ENCODE peak calls at places on chromosomes 5 and 9, in eight cellular contexts. One of them, this sample, is unnamed.

GRCh38 chr9:34992376-34992951 is 2.9 kb downstream of the DNAJB5 start:
- DNase-seq in mammary epithelial cell: peak; percentile 69
- DNase-seq in body of pancreas: peak; percentile 48
- DNase-seq in heart right ventricle: peak; percentile 61
- DNase-seq in suprapubic skin: peak; percentile 61
- DNase-seq in brain microvascular endothelial cell: peak; percentile 82
- DNase-seq in heart left ventricle: peak; percentile 92
- DNase-seq in IMR-90: peak; percentile 94
- DNase-seq in this sample: peak; percentile 39

GRCh38 chr5:73365990-73366667 is 82.4 kb downstream of the FOXD1 start:
- DNase-seq in suprapubic skin: no peak
- DNase-seq in brain microvascular endothelial cell: no peak
- DNase-seq in heart right ventricle: no peak
- DNase-seq in mammary epithelial cell: no peak
- DNase-seq in heart left ventricle: no peak
- DNase-seq in IMR-90: no peak
- DNase-seq in body of pancreas: no peak
- DNase-seq in this sample: no peak

GRCh38 chr5:136032564-136032963 is 3.8 kb downstream of the TGFBI start:
- DNase-seq in IMR-90: peak; percentile 86
- DNase-seq in heart right ventricle: no peak
- DNase-seq in brain microvascular endothelial cell: peak; percentile 65
- DNase-seq in heart left ventricle: no peak
- DNase-seq in mammary epithelial cell: peak; percentile 81
- DNase-seq in suprapubic skin: no peak
- DNase-seq in body of pancreas: no peak
- DNase-seq in this sample: no peak

GRCh38 chr9:131112374-131113159 is 12.8 kb upstream of the NUP214 start:
- DNase-seq in body of pancreas: no peak
- DNase-seq in IMR-90: no peak
- DNase-seq in brain microvascular endothelial cell: no peak
- DNase-seq in heart left ventricle: no peak
- DNase-seq in suprapubic skin: no peak
- DNase-seq in mammary epithelial cell: peak; percentile 16
- DNase-seq in heart right ventricle: no peak
- DNase-seq in this sample: no peak

GRCh38 chr9:5608298-5609254 is 20.3 kb upstream of the RIC1 start:
- DNase-seq in heart right ventricle: no peak
- DNase-seq in IMR-90: no peak
- DNase-seq in mammary epithelial cell: peak; percentile 46
- DNase-seq in brain microvascular endothelial cell: no peak
- DNase-seq in body of pancreas: no peak
- DNase-seq in suprapubic skin: no peak
- DNase-seq in heart left ventricle: no peak
- DNase-seq in this sample: no peak

GRCh38 chr5:103475629-103476240 is 86.9 kb downstream of the NUDT12 start:
- DNase-seq in heart right ventricle: no peak
- DNase-seq in mammary epithelial cell: peak; percentile 32
- DNase-seq in heart left ventricle: no peak
- DNase-seq in body of pancreas: no peak
- DNase-seq in IMR-90: peak; percentile 60
- DNase-seq in suprapubic skin: no peak
- DNase-seq in brain microvascular endothelial cell: no peak
- DNase-seq in this sample: no peak

GRCh38 chr9:131361202-131361833 is 32.6 kb upstream of the PRRC2B start:
- DNase-seq in IMR-90: no peak
- DNase-seq in brain microvascular endothelial cell: no peak
- DNase-seq in heart right ventricle: no peak
- DNase-seq in body of pancreas: peak; percentile 60
- DNase-seq in mammary epithelial cell: peak; percentile 65
- DNase-seq in heart left ventricle: no peak
- DNase-seq in suprapubic skin: no peak
- DNase-seq in this sample: peak; percentile 70

GRCh38 chr5:129098488-129099183 is 4.1 kb downstream of the ISOC1 start:
- DNase-seq in body of pancreas: no peak
- DNase-seq in brain microvascular endothelial cell: no peak
- DNase-seq in heart left ventricle: no peak
- DNase-seq in suprapubic skin: no peak
- DNase-seq in heart right ventricle: no peak
- DNase-seq in mammary epithelial cell: no peak
- DNase-seq in IMR-90: no peak
- DNase-seq in this sample: no peak

GRCh38 chr5:135248801-135249231 is 150.2 kb downstream of the MACROH2A1 start:
- DNase-seq in body of pancreas: no peak
- DNase-seq in IMR-90: no peak
- DNase-seq in mammary epithelial cell: no peak
- DNase-seq in heart left ventricle: no peak
- DNase-seq in suprapubic skin: peak; percentile 52
- DNase-seq in heart right ventricle: no peak
- DNase-seq in brain microvascular endothelial cell: no peak
- DNase-seq in this sample: no peak

GRCh38 chr5:83924171-83924570 is 203.5 kb upstream of the HAPLN1 start:
- DNase-seq in heart left ventricle: no peak
- DNase-seq in brain microvascular endothelial cell: peak; percentile 61
- DNase-seq in IMR-90: peak; percentile 59
- DNase-seq in mammary epithelial cell: no peak
- DNase-seq in heart right ventricle: no peak
- DNase-seq in suprapubic skin: no peak
- DNase-seq in body of pancreas: no peak
- DNase-seq in this sample: no peak

GRCh38 chr5:102295534-102296228 is 403 bp downstream of the SLCO4C1 start:
- DNase-seq in brain microvascular endothelial cell: no peak
- DNase-seq in IMR-90: no peak
- DNase-seq in suprapubic skin: no peak
- DNase-seq in heart left ventricle: peak; percentile 30
- DNase-seq in heart right ventricle: no peak
- DNase-seq in mammary epithelial cell: no peak
- DNase-seq in body of pancreas: peak; percentile 15
- DNase-seq in this sample: peak; percentile 84

GRCh38 chr5:31273631-31274378 is 80.3 kb downstream of the CDH6 start:
- DNase-seq in heart right ventricle: no peak
- DNase-seq in heart left ventricle: no peak
- DNase-seq in mammary epithelial cell: no peak
- DNase-seq in brain microvascular endothelial cell: no peak
- DNase-seq in IMR-90: no peak
- DNase-seq in suprapubic skin: no peak
- DNase-seq in body of pancreas: no peak
- DNase-seq in this sample: no peak
- H3K4me3 ChIP-seq in heart right ventricle: peak overlapping the region; percentile 34
- H3K4me3 ChIP-seq in heart left ventricle: peak overlapping the region; percentile 54
- H3K4me3 ChIP-seq in mammary epithelial cell: no peak overlapping the region
- H3K4me3 ChIP-seq in brain microvascular endothelial cell: no peak overlapping the region
- H3K4me3 ChIP-seq in IMR-90: peak overlapping the region; percentile 26
- H3K4me3 ChIP-seq in suprapubic skin: peak overlapping the region; percentile 35
- H3K4me3 ChIP-seq in body of pancreas: no peak overlapping the region
- H3K4me3 ChIP-seq in this sample: no peak overlapping the region

GRCh38 chr5:1885777-1886633 is 3.3 kb upstream of the IRX4 start:
- DNase-seq in IMR-90: no peak
- DNase-seq in brain microvascular endothelial cell: no peak
- DNase-seq in mammary epithelial cell: peak; percentile 44
- DNase-seq in heart right ventricle: no peak
- DNase-seq in heart left ventricle: peak; percentile 24
- DNase-seq in suprapubic skin: no peak
- DNase-seq in body of pancreas: no peak
- DNase-seq in this sample: peak; percentile 61

GRCh38 chr5:1885476-1885755 is 2.7 kb upstream of the IRX4 start:
- DNase-seq in IMR-90: no peak
- DNase-seq in suprapubic skin: no peak
- DNase-seq in body of pancreas: no peak
- DNase-seq in mammary epithelial cell: peak; percentile 45
- DNase-seq in brain microvascular endothelial cell: no peak
- DNase-seq in heart right ventricle: no peak
- DNase-seq in heart left ventricle: peak; percentile 26
- DNase-seq in this sample: no peak

GRCh38 chr5:1888541-1889251 is 6.0 kb upstream of the IRX4 start:
- DNase-seq in suprapubic skin: no peak
- DNase-seq in heart left ventricle: peak; percentile 7
- DNase-seq in IMR-90: no peak
- DNase-seq in brain microvascular endothelial cell: no peak
- DNase-seq in mammary epithelial cell: peak; percentile 67
- DNase-seq in heart right ventricle: no peak
- DNase-seq in body of pancreas: no peak
- DNase-seq in this sample: no peak

GRCh38 chr5:1887400-1888360 is 5.0 kb upstream of the IRX4 start:
- DNase-seq in heart right ventricle: no peak
- DNase-seq in mammary epithelial cell: peak; percentile 6
- DNase-seq in body of pancreas: no peak
- DNase-seq in suprapubic skin: no peak
- DNase-seq in heart left ventricle: peak; percentile 18
- DNase-seq in IMR-90: no peak
- DNase-seq in brain microvascular endothelial cell: no peak
- DNase-seq in this sample: peak; percentile 64

DNA sequence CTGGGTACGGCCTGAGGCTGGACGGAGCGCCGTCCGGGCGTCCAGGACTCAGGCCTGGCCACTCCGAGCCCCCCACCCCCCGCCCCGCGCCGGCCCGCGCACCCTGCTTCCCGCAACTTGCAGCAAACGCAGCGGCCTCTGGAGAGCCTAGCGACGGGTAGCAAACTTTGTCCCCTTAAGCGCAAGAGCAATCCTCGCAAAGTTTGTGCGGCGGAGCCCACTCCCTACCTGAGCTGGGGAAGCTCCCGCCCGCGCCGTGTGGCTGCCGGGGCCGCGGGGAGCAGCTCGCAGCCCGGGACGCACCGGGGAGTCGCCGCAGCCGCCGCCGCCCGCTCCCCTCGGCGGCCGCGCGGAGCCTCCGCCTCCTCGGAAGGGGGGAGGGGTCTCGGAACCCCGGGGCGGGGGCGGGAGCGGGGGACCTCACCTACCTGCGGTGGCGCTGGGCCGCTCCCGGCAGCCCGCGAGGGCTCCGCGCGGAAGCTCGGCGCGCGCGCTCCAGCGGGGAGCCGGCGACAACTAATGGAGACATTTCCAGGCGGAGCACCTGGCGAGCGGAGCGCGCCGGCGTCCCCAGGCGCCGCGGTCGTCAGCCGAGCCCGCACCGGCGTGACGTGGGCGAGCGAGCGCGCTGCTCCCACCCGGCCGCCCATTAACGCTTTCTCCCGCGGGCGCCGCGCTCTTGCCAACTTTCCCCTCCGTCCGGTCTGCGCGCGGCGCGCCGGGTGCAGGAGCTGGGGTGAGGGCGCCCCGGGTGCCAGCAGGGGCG is 4.1 kb upstream of the IRX4 start:
- DNase-seq in body of pancreas: no peak
- DNase-seq in heart left ventricle: peak; percentile 62
- DNase-seq in suprapubic skin: no peak
- DNase-seq in brain microvascular endothelial cell: no peak
- DNase-seq in heart right ventricle: no peak
- DNase-seq in mammary epithelial cell: peak; percentile 53
- DNase-seq in IMR-90: no peak
- DNase-seq in this sample: no peak
- H3K27me3 ChIP-seq in body of pancreas: peaks cover 25% of the 10 kb centered on the region
- H3K27me3 ChIP-seq in heart left ventricle: peaks cover 28% of the 10 kb centered on the region
- H3K27me3 ChIP-seq in suprapubic skin: peaks cover 89% of the 10 kb centered on the region
- H3K27me3 ChIP-seq in brain microvascular endothelial cell: peaks cover 72% of the 10 kb centered on the region
- H3K27me3 ChIP-seq in heart right ventricle: peaks cover 82% of the 10 kb centered on the region
- H3K27me3 ChIP-seq in mammary epithelial cell: no peaks in the 10 kb centered on the region
- H3K27me3 ChIP-seq in IMR-90: peaks cover 80% of the 10 kb centered on the region
- H3K27me3 ChIP-seq in this sample: peaks cover 71% of the 10 kb centered on the region

GRCh38 chr9:129030191-129030590 is 2.1 kb upstream of the SH3GLB2 start:
- DNase-seq in body of pancreas: no peak
- DNase-seq in heart left ventricle: no peak
- DNase-seq in IMR-90: no peak
- DNase-seq in heart right ventricle: no peak
- DNase-seq in mammary epithelial cell: peak; percentile 30
- DNase-seq in brain microvascular endothelial cell: no peak
- DNase-seq in suprapubic skin: no peak
- DNase-seq in this sample: no peak

GRCh38 chr9:129028192-129028966 is at the start of gene SH3GLB2:
- DNase-seq in heart left ventricle: peak; percentile 96
- DNase-seq in heart right ventricle: peak; percentile 95
- DNase-seq in suprapubic skin: peak; percentile 98
- DNase-seq in mammary epithelial cell: peak; percentile 86
- DNase-seq in body of pancreas: peak; percentile 94
- DNase-seq in brain microvascular endothelial cell: peak; percentile 91
- DNase-seq in IMR-90: peak; percentile 95
- DNase-seq in this sample: peak; percentile 100

GRCh38 chr9:129027685-129028191 is 393 bp downstream of the SH3GLB2 start:
- DNase-seq in heart right ventricle: peak; percentile 47
- DNase-seq in body of pancreas: peak; percentile 75
- DNase-seq in mammary epithelial cell: peak; percentile 57
- DNase-seq in brain microvascular endothelial cell: no peak
- DNase-seq in IMR-90: no peak
- DNase-seq in suprapubic skin: no peak
- DNase-seq in heart left ventricle: no peak
- DNase-seq in this sample: no peak

GRCh38 chr9:129026442-129027223 is 1.5 kb downstream of the SH3GLB2 start:
- DNase-seq in brain microvascular endothelial cell: no peak
- DNase-seq in suprapubic skin: no peak
- DNase-seq in mammary epithelial cell: peak; percentile 29
- DNase-seq in heart right ventricle: no peak
- DNase-seq in body of pancreas: peak; percentile 79
- DNase-seq in heart left ventricle: no peak
- DNase-seq in IMR-90: peak; percentile 24
- DNase-seq in this sample: no peak

DNA sequence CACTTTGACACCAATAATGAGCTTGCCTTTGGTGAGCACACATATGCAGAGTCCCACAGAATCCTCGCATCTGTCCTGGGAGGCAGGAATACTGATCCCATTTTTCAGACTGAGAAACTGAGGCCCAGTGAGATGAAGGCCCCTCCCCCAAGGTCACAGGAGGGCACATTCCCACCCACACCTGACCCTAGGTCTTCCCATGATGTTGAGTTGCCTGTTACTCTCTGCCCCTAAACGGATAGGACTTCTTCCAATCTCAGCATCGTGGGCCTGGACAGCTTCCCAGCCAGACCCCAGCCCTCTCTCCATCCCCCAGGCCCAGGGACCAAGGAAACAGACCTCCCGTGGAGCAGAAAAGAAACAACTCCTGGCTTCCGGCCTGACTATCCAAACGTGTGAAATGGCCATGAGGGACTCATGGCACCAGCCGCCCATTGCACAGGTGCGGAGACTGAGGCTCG is 877 bp downstream of the SH3GLB2 start:
- DNase-seq in IMR-90: no peak
- DNase-seq in heart right ventricle: no peak
- DNase-seq in body of pancreas: no peak
- DNase-seq in suprapubic skin: no peak
- DNase-seq in mammary epithelial cell: peak; percentile 19
- DNase-seq in heart left ventricle: no peak
- DNase-seq in brain microvascular endothelial cell: no peak
- DNase-seq in this sample: no peak
- H3K27ac ChIP-seq in IMR-90: peak overlapping the region; percentile 67
- H3K27ac ChIP-seq in heart right ventricle: peak overlapping the region; percentile 54
- H3K27ac ChIP-seq in body of pancreas: peak overlapping the region; percentile 65
- H3K27ac ChIP-seq in suprapubic skin: peak overlapping the region; percentile 81
- H3K27ac ChIP-seq in mammary epithelial cell: no peak overlapping the region
- H3K27ac ChIP-seq in heart left ventricle: peak overlapping the region; percentile 71
- H3K27ac ChIP-seq in brain microvascular endothelial cell: no peak overlapping the region
- H3K27ac ChIP-seq in this sample: no peak overlapping the region

DNA sequence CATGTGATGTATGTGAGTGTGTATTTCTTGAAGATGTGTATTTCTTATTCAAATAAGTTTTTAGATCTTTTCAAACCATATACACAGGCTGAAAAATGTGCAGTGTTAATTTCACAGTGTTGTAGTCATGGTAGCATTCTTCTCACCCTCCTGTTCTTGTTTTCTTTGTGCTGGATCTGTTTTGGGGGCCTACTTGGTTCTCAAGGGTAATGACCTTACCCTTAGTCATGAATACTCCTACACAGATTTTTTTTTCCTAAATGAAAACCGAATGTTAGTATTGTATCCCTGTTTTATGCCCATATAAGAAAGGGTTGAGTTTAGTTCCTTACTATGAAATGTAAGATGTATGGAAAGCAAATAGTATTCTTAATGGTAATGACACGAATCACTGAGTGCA is 88.0 kb downstream of the SLC44A1 start:
- DNase-seq in body of pancreas: no peak
- DNase-seq in heart right ventricle: no peak
- DNase-seq in IMR-90: peak; percentile 44
- DNase-seq in mammary epithelial cell: peak; percentile 11
- DNase-seq in brain microvascular endothelial cell: peak; percentile 40
- DNase-seq in heart left ventricle: no peak
- DNase-seq in suprapubic skin: no peak
- DNase-seq in this sample: no peak
- H3K4me3 ChIP-seq in body of pancreas: no peak overlapping the region
- H3K4me3 ChIP-seq in heart right ventricle: no peak overlapping the region
- H3K4me3 ChIP-seq in IMR-90: no peak overlapping the region
- H3K4me3 ChIP-seq in mammary epithelial cell: no peak overlapping the region
- H3K4me3 ChIP-seq in brain microvascular endothelial cell: no peak overlapping the region
- H3K4me3 ChIP-seq in heart left ventricle: no peak overlapping the region
- H3K4me3 ChIP-seq in suprapubic skin: no peak overlapping the region
- H3K4me3 ChIP-seq in this sample: no peak overlapping the region

This sample was measured in left lung.